ENCODE peak calls at places on chromosome 1, in eight cellular contexts. One of them, this sample, is unnamed.

GRCh38 chr1:38235705-38236104 is 189.1 kb upstream of the POU3F1 start:
- DNase-seq in GF-D8: no peak
- DNase-seq in right cardiac atrium: no peak
- DNase-seq in mammary epithelial cell: peak
- DNase-seq in activated T-cell treated with anti-CD3 and anti-CD28 coated beads for 1 hour: no peak
- DNase-seq in AG10803: peak
- DNase-seq in HTR-8/SVneo: peak
- DNase-seq in activated naive CD8-positive, alpha-beta T cell treated with anti-CD3 and anti-CD28 coated beads, Interleukin-2, amount 50 U/mL, for 24 hours: no peak
- DNase-seq in this sample: peak

GRCh38 chr1:245160288-245160687 is 5.5 kb downstream of the KIF26B start:
- DNase-seq in GF-D8: no peak
- DNase-seq in right cardiac atrium: no peak
- DNase-seq in mammary epithelial cell: no peak
- DNase-seq in activated T-cell treated with anti-CD3 and anti-CD28 coated beads for 1 hour: no peak
- DNase-seq in AG10803: peak
- DNase-seq in HTR-8/SVneo: no peak
- DNase-seq in activated naive CD8-positive, alpha-beta T cell treated with anti-CD3 and anti-CD28 coated beads, Interleukin-2, amount 50 U/mL, for 24 hours: no peak
- DNase-seq in this sample: no peak

GRCh38 chr1:54996869-54997710 is 1.6 kb upstream of the BSND start:
- DNase-seq in GF-D8: no peak
- DNase-seq in right cardiac atrium: no peak
- DNase-seq in mammary epithelial cell: no peak
- DNase-seq in activated T-cell treated with anti-CD3 and anti-CD28 coated beads for 1 hour: no peak
- DNase-seq in AG10803: no peak
- DNase-seq in HTR-8/SVneo: no peak
- DNase-seq in activated naive CD8-positive, alpha-beta T cell treated with anti-CD3 and anti-CD28 coated beads, Interleukin-2, amount 50 U/mL, for 24 hours: no peak
- DNase-seq in this sample: no peak

GRCh38 chr1:116529199-116529616 is 41.6 kb downstream of the CD58 start:
- DNase-seq in GF-D8: no peak
- DNase-seq in right cardiac atrium: no peak
- DNase-seq in mammary epithelial cell: no peak
- DNase-seq in activated T-cell treated with anti-CD3 and anti-CD28 coated beads for 1 hour: no peak
- DNase-seq in AG10803: peak
- DNase-seq in HTR-8/SVneo: no peak
- DNase-seq in activated naive CD8-positive, alpha-beta T cell treated with anti-CD3 and anti-CD28 coated beads, Interleukin-2, amount 50 U/mL, for 24 hours: no peak
- DNase-seq in this sample: no peak

GRCh38 chr1:14522331-14523241 is 75.9 kb upstream of the KAZN start:
- DNase-seq in GF-D8: no peak
- DNase-seq in right cardiac atrium: no peak
- DNase-seq in mammary epithelial cell: peak
- DNase-seq in activated T-cell treated with anti-CD3 and anti-CD28 coated beads for 1 hour: no peak
- DNase-seq in AG10803: peak
- DNase-seq in HTR-8/SVneo: peak
- DNase-seq in activated naive CD8-positive, alpha-beta T cell treated with anti-CD3 and anti-CD28 coated beads, Interleukin-2, amount 50 U/mL, for 24 hours: no peak
- DNase-seq in this sample: peak

GRCh38 chr1:98387701-98388100 is 273.8 kb upstream of the SNX7 start:
- DNase-seq in GF-D8: no peak
- DNase-seq in right cardiac atrium: no peak
- DNase-seq in mammary epithelial cell: no peak
- DNase-seq in activated T-cell treated with anti-CD3 and anti-CD28 coated beads for 1 hour: no peak
- DNase-seq in AG10803: no peak
- DNase-seq in HTR-8/SVneo: no peak
- DNase-seq in activated naive CD8-positive, alpha-beta T cell treated with anti-CD3 and anti-CD28 coated beads, Interleukin-2, amount 50 U/mL, for 24 hours: no peak
- DNase-seq in this sample: no peak

GRCh38 chr1:14945132-14946010 is 208.2 kb upstream of the TMEM51 start:
- DNase-seq in GF-D8: no peak
- DNase-seq in right cardiac atrium: peak
- DNase-seq in mammary epithelial cell: peak
- DNase-seq in activated T-cell treated with anti-CD3 and anti-CD28 coated beads for 1 hour: no peak
- DNase-seq in AG10803: peak
- DNase-seq in HTR-8/SVneo: peak
- DNase-seq in activated naive CD8-positive, alpha-beta T cell treated with anti-CD3 and anti-CD28 coated beads, Interleukin-2, amount 50 U/mL, for 24 hours: no peak
- DNase-seq in this sample: no peak

GRCh38 chr1:168957818-168958217 is 148.7 kb upstream of the ATP1B1 start:
- DNase-seq in GF-D8: no peak
- DNase-seq in right cardiac atrium: no peak
- DNase-seq in mammary epithelial cell: no peak
- DNase-seq in activated T-cell treated with anti-CD3 and anti-CD28 coated beads for 1 hour: no peak
- DNase-seq in AG10803: no peak
- DNase-seq in HTR-8/SVneo: no peak
- DNase-seq in activated naive CD8-positive, alpha-beta T cell treated with anti-CD3 and anti-CD28 coated beads, Interleukin-2, amount 50 U/mL, for 24 hours: no peak
- DNase-seq in this sample: no peak

GRCh38 chr1:48735753-48736152 is 40.9 kb downstream of the BEND5 start:
- DNase-seq in GF-D8: no peak
- DNase-seq in right cardiac atrium: no peak
- DNase-seq in mammary epithelial cell: no peak
- DNase-seq in activated T-cell treated with anti-CD3 and anti-CD28 coated beads for 1 hour: no peak
- DNase-seq in AG10803: no peak
- DNase-seq in HTR-8/SVneo: no peak
- DNase-seq in activated naive CD8-positive, alpha-beta T cell treated with anti-CD3 and anti-CD28 coated beads, Interleukin-2, amount 50 U/mL, for 24 hours: no peak
- DNase-seq in this sample: no peak